ENCODE peak calls at places on chromosomes 12 and 14, in four cellular contexts. One of them, this sample, is unnamed.

GRCh38 chr14:21300892-21301291 is 21.0 kb downstream of the RPGRIP1 start:
- DNase-seq in H1: peak
- DNase-seq in neuronal stem cell: peak
- DNase-seq in mesenchymal stem cell: no peak
- DNase-seq in this sample: peak

GRCh38 chr14:52131640-52132320 is 62.9 kb upstream of the NID2 start:
- DNase-seq in H1: peak
- DNase-seq in neuronal stem cell: peak
- DNase-seq in mesenchymal stem cell: peak
- DNase-seq in this sample: peak

GRCh38 chr14:73461478-73462077 is 3.2 kb upstream of the NUMB start:
- DNase-seq in neuronal stem cell: no peak
- DNase-seq in H1: no peak
- DNase-seq in mesenchymal stem cell: peak
- DNase-seq in this sample: no peak

GRCh38 chr12:121033625-121034349 is 5.3 kb downstream of the OASL start:
- DNase-seq in H1: no peak
- DNase-seq in neuronal stem cell: no peak
- DNase-seq in mesenchymal stem cell: peak
- DNase-seq in this sample: no peak

GRCh38 chr14:75164809-75165208 is 11.6 kb downstream of the TMED10 start:
- DNase-seq in mesenchymal stem cell: no peak
- DNase-seq in H1: no peak
- DNase-seq in neuronal stem cell: no peak
- DNase-seq in this sample: no peak

GRCh38 chr12:125882141-125882540 is 816.9 kb downstream of the AACS start:
- DNase-seq in neuronal stem cell: no peak
- DNase-seq in mesenchymal stem cell: no peak
- DNase-seq in H1: no peak
- DNase-seq in this sample: peak

GRCh38 chr12:12889701-12890100 is 1.7 kb upstream of the GPRC5A start:
- DNase-seq in H1: no peak
- DNase-seq in mesenchymal stem cell: no peak
- DNase-seq in neuronal stem cell: no peak
- DNase-seq in this sample: no peak

GRCh38 chr12:75444444-75445136 is 36.0 kb upstream of the GLIPR1 start:
- DNase-seq in H1: no peak
- DNase-seq in neuronal stem cell: no peak
- DNase-seq in mesenchymal stem cell: peak
- DNase-seq in this sample: no peak

GRCh38 chr14:55847766-55848165 is 267.8 kb downstream of the KTN1 start:
- DNase-seq in mesenchymal stem cell: peak
- DNase-seq in neuronal stem cell: no peak
- DNase-seq in H1: no peak
- DNase-seq in this sample: no peak

GRCh38 chr12:9706081-9706685 is 26.7 kb downstream of the CLECL1 start:
- DNase-seq in H1: no peak
- DNase-seq in mesenchymal stem cell: no peak
- DNase-seq in neuronal stem cell: no peak
- DNase-seq in this sample: no peak

GRCh38 chr14:38073641-38074040 is 134.1 kb upstream of the SSTR1 start:
- DNase-seq in neuronal stem cell: no peak
- DNase-seq in H1: no peak
- DNase-seq in mesenchymal stem cell: no peak
- DNase-seq in this sample: no peak

GRCh38 chr14:103372552-103373304 is 12.5 kb upstream of the MARK3 start:
- DNase-seq in H1: no peak
- DNase-seq in neuronal stem cell: no peak
- DNase-seq in mesenchymal stem cell: peak
- DNase-seq in this sample: peak

GRCh38 chr12:72098622-72099021 is 160.0 kb downstream of the TPH2 start:
- DNase-seq in neuronal stem cell: no peak
- DNase-seq in H1: no peak
- DNase-seq in mesenchymal stem cell: no peak
- DNase-seq in this sample: no peak

GRCh38 chr14:47208434-47208833 is 467.0 kb downstream of the MDGA2 start:
- DNase-seq in neuronal stem cell: peak
- DNase-seq in mesenchymal stem cell: no peak
- DNase-seq in H1: no peak
- DNase-seq in this sample: no peak

GRCh38 chr12:67082221-67082620 is 186.9 kb upstream of the CAND1 start:
- DNase-seq in H1: no peak
- DNase-seq in neuronal stem cell: no peak
- DNase-seq in mesenchymal stem cell: no peak
- DNase-seq in this sample: no peak

GRCh38 chr12:103288016-103288415 is 207.8 kb downstream of the C12orf42 start:
- DNase-seq in neuronal stem cell: no peak
- DNase-seq in mesenchymal stem cell: no peak
- DNase-seq in H1: no peak
- DNase-seq in this sample: no peak
- H3K4me3 ChIP-seq in neuronal stem cell: no peak
- H3K4me3 ChIP-seq in mesenchymal stem cell: no peak
- H3K4me3 ChIP-seq in H1: no peak
- H3K4me3 ChIP-seq in this sample: no peak

GRCh38 chr12:58819345-58819744 is 101.0 kb downstream of the LRIG3 start:
- DNase-seq in neuronal stem cell: no peak
- DNase-seq in H1: peak
- DNase-seq in mesenchymal stem cell: no peak
- DNase-seq in this sample: peak
- H2BK15ac ChIP-seq in neuronal stem cell: no peak
- H2BK15ac ChIP-seq in H1: no peak
- H2BK15ac ChIP-seq in mesenchymal stem cell: no peak
- H2BK15ac ChIP-seq in this sample: no peak

GRCh38 chr14:68947802-68948201 is 31.3 kb downstream of the ACTN1 start:
- DNase-seq in mesenchymal stem cell: peak
- DNase-seq in H1: no peak
- DNase-seq in neuronal stem cell: no peak
- DNase-seq in this sample: peak

GRCh38 chr14:68945190-68945584 is 33.9 kb downstream of the ACTN1 start:
- DNase-seq in neuronal stem cell: no peak
- DNase-seq in mesenchymal stem cell: no peak
- DNase-seq in H1: no peak
- DNase-seq in this sample: no peak

GRCh38 chr14:68944162-68944561 is 34.9 kb downstream of the ACTN1 start:
- DNase-seq in H1: no peak
- DNase-seq in mesenchymal stem cell: no peak
- DNase-seq in neuronal stem cell: no peak
- DNase-seq in this sample: no peak

GRCh38 chr14:68946423-68946822 is 32.7 kb downstream of the ACTN1 start:
- DNase-seq in mesenchymal stem cell: no peak
- DNase-seq in neuronal stem cell: no peak
- DNase-seq in H1: no peak
- DNase-seq in this sample: no peak

GRCh38 chr14:68945585-68946289 is 33.4 kb downstream of the ACTN1 start:
- DNase-seq in H1: no peak
- DNase-seq in neuronal stem cell: no peak
- DNase-seq in mesenchymal stem cell: no peak
- DNase-seq in this sample: no peak
- H3K27ac ChIP-seq in H1: no peak
- H3K27ac ChIP-seq in neuronal stem cell: no peak
- H3K27ac ChIP-seq in mesenchymal stem cell: no peak
- H3K27ac ChIP-seq in this sample: no peak

GRCh38 chr12:130280226-130280625 is 57.5 kb upstream of the PIWIL1 start:
- DNase-seq in H1: no peak
- DNase-seq in neuronal stem cell: no peak
- DNase-seq in mesenchymal stem cell: no peak
- DNase-seq in this sample: no peak
- H3K4me3 ChIP-seq in H1: no peak
- H3K4me3 ChIP-seq in neuronal stem cell: no peak
- H3K4me3 ChIP-seq in mesenchymal stem cell: peak
- H3K4me3 ChIP-seq in this sample: no peak

GRCh38 chr12:6066651-6067050 is 57.8 kb downstream of the VWF start:
- DNase-seq in mesenchymal stem cell: no peak
- DNase-seq in H1: no peak
- DNase-seq in neuronal stem cell: no peak
- DNase-seq in this sample: no peak
- H2BK15ac ChIP-seq in mesenchymal stem cell: no peak
- H2BK15ac ChIP-seq in H1: peak
- H2BK15ac ChIP-seq in neuronal stem cell: peak
- H2BK15ac ChIP-seq in this sample: no peak

DNA sequence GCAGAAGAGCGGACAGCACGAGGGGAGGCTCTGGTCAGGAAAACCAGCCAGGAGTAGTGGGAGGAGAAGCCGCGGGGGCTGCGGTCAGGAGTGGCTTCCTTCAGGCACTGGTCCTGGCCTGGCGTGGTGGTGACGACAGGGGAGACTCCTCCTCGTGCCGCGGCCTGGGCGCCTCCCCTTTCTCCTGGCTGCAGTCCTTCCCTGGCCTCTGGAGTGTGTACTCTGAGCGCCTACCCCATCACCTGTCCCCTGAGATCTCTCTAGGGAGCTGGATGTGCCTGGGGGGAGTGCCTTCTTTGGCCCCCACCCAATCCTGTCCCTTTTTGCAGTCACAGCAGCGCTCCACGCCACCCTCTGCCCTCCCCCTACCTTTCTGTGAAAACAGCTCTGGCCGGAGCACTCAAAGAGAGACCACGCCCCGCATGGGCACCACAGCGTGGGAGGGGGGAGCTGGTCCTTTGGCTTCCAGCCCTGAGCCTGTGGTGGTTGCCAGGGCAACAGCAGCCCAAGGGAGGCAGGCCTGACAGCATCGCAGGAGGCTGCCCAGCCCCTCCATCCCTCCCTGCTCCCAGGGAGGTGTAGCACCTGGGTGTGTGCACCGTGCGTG is 125.9 kb downstream of the CALM1 start:
- DNase-seq in neuronal stem cell: no peak
- DNase-seq in H1: no peak
- DNase-seq in mesenchymal stem cell: no peak
- DNase-seq in this sample: no peak
- H3K27ac ChIP-seq in neuronal stem cell: no peak
- H3K27ac ChIP-seq in H1: no peak
- H3K27ac ChIP-seq in mesenchymal stem cell: no peak
- H3K27ac ChIP-seq in this sample: no peak

GRCh38 chr12:104133861-104134260 is 4.1 kb downstream of the NFYB start:
- DNase-seq in mesenchymal stem cell: no peak
- DNase-seq in neuronal stem cell: no peak
- DNase-seq in H1: no peak
- DNase-seq in this sample: no peak
- H3K4me3 ChIP-seq in mesenchymal stem cell: no peak
- H3K4me3 ChIP-seq in neuronal stem cell: no peak
- H3K4me3 ChIP-seq in H1: no peak
- H3K4me3 ChIP-seq in this sample: no peak